ENCODE peak calls at places on chromosome 14, in six cellular contexts. B is GM19239, X is Kasumi-1, D is T-helper 17 cell, V is lower leg skin, L is AG20443. T is an unnamed sample.

GRCh38 chr14:104870368-104871144 is 5.5 kb downstream of the CEP170B start:
- DNase-seq in B (no peak), X (no peak), D (no peak), V (no peak), L (no peak), T (no peak)

GRCh38 chr14:84482256-84483071 is 1047.5 kb upstream of the FLRT2 start:
- DNase-seq in B (no peak), X (no peak), D (no peak), V (no peak), L (peak), T (no peak)

GRCh38 chr14:55065411-55065810 is 14.0 kb downstream of the MAPK1IP1L start:
- DNase-seq in B (no peak), X (no peak), D (no peak), V (no peak), L (no peak), T (no peak)

GRCh38 chr14:93543766-93544165 is 113.0 kb downstream of the UNC79 start:
- DNase-seq in B (no peak), X (peak), D (no peak), V (no peak), L (peak), T (no peak)

GRCh38 chr14:82047777-82048470 is 514.3 kb upstream of the SEL1L start:
- DNase-seq in B (no peak), X (no peak), D (no peak), V (no peak), L (no peak), T (no peak)

GRCh38 chr14:100837812-100838170 is 11.9 kb downstream of the MEG3 start:
- DNase-seq in B (no peak), X (no peak), D (no peak), V (no peak), L (no peak), T (no peak)

GRCh38 chr14:60051690-60052324 is 39.9 kb upstream of the PCNX4 start:
- DNase-seq in B (no peak), X (no peak), D (no peak), V (no peak), L (peak), T (no peak)

GRCh38 chr14:37480446-37481290 is 114.4 kb downstream of the FOXA1 start:
- DNase-seq in B (no peak), X (no peak), D (no peak), V (no peak), L (no peak), T (no peak)

GRCh38 chr14:77273796-77274195 is 2.8 kb upstream of the NGB start:
- DNase-seq in B (no peak), X (no peak), D (no peak), V (no peak), L (no peak), T (no peak)

GRCh38 chr14:22099942-22100763 is 426.5 kb upstream of the OR4E1 start:
- DNase-seq in B (peak), X (peak), D (peak), V (peak), L (peak), T (peak)

GRCh38 chr14:20956376-20956976 is 1.2 kb downstream of the RNASE2 start:
- DNase-seq in B (no peak), X (no peak), D (no peak), V (no peak), L (no peak), T (no peak)

GRCh38 chr14:82354126-82354525 is 820.5 kb upstream of the SEL1L start:
- DNase-seq in B (no peak), X (no peak), D (no peak), V (no peak), L (no peak), T (no peak)

GRCh38 chr14:35337557-35338255 is 45.5 kb downstream of the PSMA6 start:
- DNase-seq in B (no peak), X (no peak), D (no peak), V (no peak), L (no peak), T (no peak)

GRCh38 chr14:106879241-106879640 is 1352.9 kb downstream of the TMEM121 start:
- DNase-seq in B (no peak), X (peak), D (no peak), V (no peak), L (no peak), T (no peak)

GRCh38 chr14:96251656-96252155 is 4.3 kb upstream of the BDKRB1 start:
- DNase-seq in B (no peak), X (no peak), D (no peak), V (no peak), L (no peak), T (no peak)

GRCh38 chr14:104314251-104314941 is 176.0 kb downstream of the KIF26A start:
- DNase-seq in B (no peak), X (no peak), D (peak), V (no peak), L (no peak), T (no peak)

T was measured in effector memory CD4-positive, alpha-beta T cell.